ENCODE peak calls at places on chromosome 13, in eight cellular contexts. One of them, this sample, is unnamed.

GRCh38 chr13:25420161-25420560 is 48.4 kb downstream of the ATP8A2 start:
- DNase-seq in activated naive CD4-positive, alpha-beta T cell treated with anti-CD3 and anti-CD28 coated beads for 36 hours: no peak
- DNase-seq in globus pallidus: no peak
- DNase-seq in retina: no peak
- DNase-seq in stimulated activated CD4-positive, alpha-beta T cell treated with anti-CD3 and anti-CD28 coated beads, Interleukin-4, amount 100 ng/mL, for 48 hours: no peak
- DNase-seq in hypothalamus: no peak
- DNase-seq in activated naive CD8-positive, alpha-beta T cell treated with anti-CD3 and anti-CD28 coated beads, Interleukin-2, amount 50 U/mL, for 24 hours: no peak
- DNase-seq in RPMI7951: no peak
- DNase-seq in this sample: no peak

GRCh38 chr13:74825170-74825948 is 656.6 kb downstream of the TBC1D4 start:
- DNase-seq in activated naive CD4-positive, alpha-beta T cell treated with anti-CD3 and anti-CD28 coated beads for 36 hours: no peak
- DNase-seq in globus pallidus: no peak
- DNase-seq in retina: peak
- DNase-seq in stimulated activated CD4-positive, alpha-beta T cell treated with anti-CD3 and anti-CD28 coated beads, Interleukin-4, amount 100 ng/mL, for 48 hours: no peak
- DNase-seq in hypothalamus: no peak
- DNase-seq in activated naive CD8-positive, alpha-beta T cell treated with anti-CD3 and anti-CD28 coated beads, Interleukin-2, amount 50 U/mL, for 24 hours: no peak
- DNase-seq in RPMI7951: no peak
- DNase-seq in this sample: peak

GRCh38 chr13:67078062-67078461 is 152.1 kb downstream of the PCDH9 start:
- DNase-seq in activated naive CD4-positive, alpha-beta T cell treated with anti-CD3 and anti-CD28 coated beads for 36 hours: no peak
- DNase-seq in globus pallidus: no peak
- DNase-seq in retina: no peak
- DNase-seq in stimulated activated CD4-positive, alpha-beta T cell treated with anti-CD3 and anti-CD28 coated beads, Interleukin-4, amount 100 ng/mL, for 48 hours: no peak
- DNase-seq in hypothalamus: no peak
- DNase-seq in activated naive CD8-positive, alpha-beta T cell treated with anti-CD3 and anti-CD28 coated beads, Interleukin-2, amount 50 U/mL, for 24 hours: no peak
- DNase-seq in RPMI7951: no peak
- DNase-seq in this sample: no peak

GRCh38 chr13:111577429-111577828 is 257.0 kb downstream of the TEX29 start:
- DNase-seq in activated naive CD4-positive, alpha-beta T cell treated with anti-CD3 and anti-CD28 coated beads for 36 hours: no peak
- DNase-seq in globus pallidus: no peak
- DNase-seq in retina: no peak
- DNase-seq in stimulated activated CD4-positive, alpha-beta T cell treated with anti-CD3 and anti-CD28 coated beads, Interleukin-4, amount 100 ng/mL, for 48 hours: no peak
- DNase-seq in hypothalamus: no peak
- DNase-seq in activated naive CD8-positive, alpha-beta T cell treated with anti-CD3 and anti-CD28 coated beads, Interleukin-2, amount 50 U/mL, for 24 hours: no peak
- DNase-seq in RPMI7951: no peak
- DNase-seq in this sample: no peak

GRCh38 chr13:41150058-41150457 is 17.5 kb upstream of the KBTBD6 start:
- DNase-seq in activated naive CD4-positive, alpha-beta T cell treated with anti-CD3 and anti-CD28 coated beads for 36 hours: no peak
- DNase-seq in globus pallidus: no peak
- DNase-seq in retina: no peak
- DNase-seq in stimulated activated CD4-positive, alpha-beta T cell treated with anti-CD3 and anti-CD28 coated beads, Interleukin-4, amount 100 ng/mL, for 48 hours: no peak
- DNase-seq in hypothalamus: no peak
- DNase-seq in activated naive CD8-positive, alpha-beta T cell treated with anti-CD3 and anti-CD28 coated beads, Interleukin-2, amount 50 U/mL, for 24 hours: no peak
- DNase-seq in RPMI7951: no peak
- DNase-seq in this sample: no peak

GRCh38 chr13:21641629-21642028 is 29.2 kb upstream of the FGF9 start:
- DNase-seq in activated naive CD4-positive, alpha-beta T cell treated with anti-CD3 and anti-CD28 coated beads for 36 hours: no peak
- DNase-seq in globus pallidus: no peak
- DNase-seq in retina: no peak
- DNase-seq in stimulated activated CD4-positive, alpha-beta T cell treated with anti-CD3 and anti-CD28 coated beads, Interleukin-4, amount 100 ng/mL, for 48 hours: no peak
- DNase-seq in hypothalamus: no peak
- DNase-seq in activated naive CD8-positive, alpha-beta T cell treated with anti-CD3 and anti-CD28 coated beads, Interleukin-2, amount 50 U/mL, for 24 hours: no peak
- DNase-seq in RPMI7951: no peak
- DNase-seq in this sample: no peak

GRCh38 chr13:31199527-31199848 is 287 bp upstream of the B3GLCT start:
- DNase-seq in activated naive CD4-positive, alpha-beta T cell treated with anti-CD3 and anti-CD28 coated beads for 36 hours: no peak
- DNase-seq in globus pallidus: no peak
- DNase-seq in retina: no peak
- DNase-seq in stimulated activated CD4-positive, alpha-beta T cell treated with anti-CD3 and anti-CD28 coated beads, Interleukin-4, amount 100 ng/mL, for 48 hours: no peak
- DNase-seq in hypothalamus: no peak
- DNase-seq in activated naive CD8-positive, alpha-beta T cell treated with anti-CD3 and anti-CD28 coated beads, Interleukin-2, amount 50 U/mL, for 24 hours: no peak
- DNase-seq in RPMI7951: no peak
- DNase-seq in this sample: no peak

GRCh38 chr13:99992376-99992775 is 10.8 kb downstream of the ZIC2 start:
- DNase-seq in activated naive CD4-positive, alpha-beta T cell treated with anti-CD3 and anti-CD28 coated beads for 36 hours: no peak
- DNase-seq in globus pallidus: no peak
- DNase-seq in retina: no peak
- DNase-seq in stimulated activated CD4-positive, alpha-beta T cell treated with anti-CD3 and anti-CD28 coated beads, Interleukin-4, amount 100 ng/mL, for 48 hours: no peak
- DNase-seq in hypothalamus: no peak
- DNase-seq in activated naive CD8-positive, alpha-beta T cell treated with anti-CD3 and anti-CD28 coated beads, Interleukin-2, amount 50 U/mL, for 24 hours: no peak
- DNase-seq in RPMI7951: no peak
- DNase-seq in this sample: no peak

GRCh38 chr13:32443111-32443510 is 15.2 kb upstream of the N4BP2L1 start:
- DNase-seq in activated naive CD4-positive, alpha-beta T cell treated with anti-CD3 and anti-CD28 coated beads for 36 hours: peak
- DNase-seq in globus pallidus: peak
- DNase-seq in retina: no peak
- DNase-seq in stimulated activated CD4-positive, alpha-beta T cell treated with anti-CD3 and anti-CD28 coated beads, Interleukin-4, amount 100 ng/mL, for 48 hours: no peak
- DNase-seq in hypothalamus: peak
- DNase-seq in activated naive CD8-positive, alpha-beta T cell treated with anti-CD3 and anti-CD28 coated beads, Interleukin-2, amount 50 U/mL, for 24 hours: peak
- DNase-seq in RPMI7951: peak
- DNase-seq in this sample: no peak

GRCh38 chr13:50401721-50402510 is 386.7 kb downstream of the KCNRG start:
- DNase-seq in activated naive CD4-positive, alpha-beta T cell treated with anti-CD3 and anti-CD28 coated beads for 36 hours: no peak
- DNase-seq in globus pallidus: no peak
- DNase-seq in retina: no peak
- DNase-seq in stimulated activated CD4-positive, alpha-beta T cell treated with anti-CD3 and anti-CD28 coated beads, Interleukin-4, amount 100 ng/mL, for 48 hours: no peak
- DNase-seq in hypothalamus: no peak
- DNase-seq in activated naive CD8-positive, alpha-beta T cell treated with anti-CD3 and anti-CD28 coated beads, Interleukin-2, amount 50 U/mL, for 24 hours: no peak
- DNase-seq in RPMI7951: peak
- DNase-seq in this sample: peak

This sample was measured in stromal cell of bone marrow.